ENCODE peak calls at places on chromosomes 11 and 22, in five cellular contexts. I is heart right ventricle; Y is choroid plexus epithelial cell; H is skeletal muscle cell; U is CD4-positive, CD25-positive, alpha-beta regulatory T cell. O is an unnamed sample.

GRCh38 chr11:102451041-102451692 is 1.4 kb downstream of the TMEM123 start:
- DNase-seq in U (no peak), H (no peak), I (no peak), Y (no peak), O (no peak)

GRCh38 chr11:111557425-111558111 is 17.0 kb downstream of the LAYN start:
- DNase-seq in H (peak; percentile 85), U (no peak), I (no peak), Y (peak; percentile 95), O (peak; percentile 100)

GRCh38 chr11:62627718-62628117 is 5.9 kb upstream of the B3GAT3 start:
- DNase-seq in I (no peak), U (no peak), Y (peak; percentile 37), H (no peak), O (no peak)

GRCh38 chr22:41092847-41093371 is 517 bp downstream of the EP300 start:
- DNase-seq in U (no peak), I (no peak), H (no peak), Y (peak; percentile 33), O (no peak)

GRCh38 chr11:8015753-8016239 is 28.7 kb downstream of the EIF3F start:
- DNase-seq in U (no peak), Y (peak; percentile 37), I (no peak), H (no peak), O (no peak)

GRCh38 chr11:77278595-77279506 is 22.6 kb downstream of the GDPD4 start:
- DNase-seq in U (no peak), Y (peak; percentile 18), I (no peak), H (no peak), O (no peak)

GRCh38 chr22:49871482-49871881 is 17.8 kb downstream of the ZBED4 start:
- DNase-seq in Y (peak; percentile 35), I (no peak), U (no peak), H (no peak), O (no peak)

GRCh38 chr11:118907051-118907748 is 18.5 kb downstream of the BCL9L start:
- DNase-seq in Y (peak; percentile 82), I (peak; percentile 89), U (peak; percentile 77), H (no peak), O (no peak)

GRCh38 chr11:35752115-35752514 is 89.5 kb downstream of the TRIM44 start:
- DNase-seq in Y (no peak), H (no peak), I (no peak), U (no peak), O (no peak)

GRCh38 chr22:47398491-47398890 is 636.0 kb downstream of the TBC1D22A start:
- DNase-seq in Y (no peak), I (no peak), H (no peak), U (no peak), O (no peak)

GRCh38 chr11:64918056-64918455 is 1.0 kb upstream of the ATG2A start:
- DNase-seq in I (no peak), U (no peak), Y (peak; percentile 84), H (peak; percentile 17), O (no peak)
- H3K4me3 ChIP-seq in I (peak overlapping the region; percentile 77), U (peak overlapping the region; percentile 77), Y (peak overlapping the region; percentile 50), H (peak overlapping the region; percentile 50), O (peak overlapping the region; percentile 29)

GRCh38 chr11:1425439-1425838 is 35.7 kb downstream of the BRSK2 start:
- DNase-seq in U (no peak), Y (no peak), I (no peak), H (no peak), O (no peak)
- H3K4me3 ChIP-seq in U (no peak overlapping the region), Y (no peak overlapping the region), I (no peak overlapping the region), H (no peak overlapping the region), O (no peak overlapping the region)

DNA sequence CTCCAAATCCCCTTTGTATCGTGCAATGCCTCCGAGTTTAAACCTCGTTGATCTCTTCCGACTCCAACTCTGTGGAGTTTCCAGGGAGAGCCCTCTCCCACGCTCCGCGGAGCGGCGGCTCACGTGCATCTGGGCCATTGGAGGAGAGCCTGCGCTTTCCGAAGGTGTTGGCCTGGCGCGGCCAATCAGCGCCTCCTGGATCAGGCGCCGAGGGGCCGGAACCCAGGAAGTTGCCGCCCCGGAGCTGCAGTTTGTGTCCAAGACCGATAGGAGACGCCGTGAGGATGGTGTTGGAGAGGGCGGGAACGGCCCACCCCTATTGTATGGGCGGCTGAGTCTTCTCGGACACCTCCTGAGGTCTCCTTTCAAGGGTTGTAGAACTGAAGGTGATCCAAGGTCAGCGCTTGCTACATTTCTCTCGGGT is 1.6 kb downstream of the ADAMTS15 start:
- DNase-seq in Y (peak; percentile 93), H (no peak), I (peak; percentile 85), U (no peak), O (no peak)
- H3K4me3 ChIP-seq in Y (peak overlapping the region; percentile 70), H (peak overlapping the region; percentile 56), I (peak overlapping the region; percentile 73), U (no peak overlapping the region), O (peak overlapping the region; percentile 56)

DNA sequence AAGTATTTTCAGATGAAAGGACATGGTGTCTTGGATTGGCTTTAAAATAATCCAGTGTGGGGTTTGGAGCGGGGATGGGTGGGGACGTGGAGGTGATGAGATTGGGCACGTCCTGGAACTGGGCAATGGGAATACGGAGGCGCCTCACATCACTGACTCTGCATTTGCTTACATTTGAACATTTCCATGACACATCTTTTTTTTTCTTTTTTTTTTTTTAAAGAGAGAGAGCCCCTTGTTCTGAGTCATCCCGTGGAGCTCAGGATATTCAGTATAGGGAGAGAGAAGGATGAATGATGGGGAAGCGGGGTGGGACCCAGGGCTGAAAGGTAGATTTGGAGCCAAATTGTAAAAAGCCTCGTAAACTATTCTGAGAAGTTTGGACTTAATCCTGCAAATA is 142.7 kb downstream of the FBXO7 start:
- DNase-seq in H (no peak), I (no peak), Y (peak; percentile 19), U (no peak), O (peak; percentile 46)
- H3K4me3 ChIP-seq in H (no peak overlapping the region), I (no peak overlapping the region), Y (no peak overlapping the region), U (no peak overlapping the region), O (no peak overlapping the region)

GRCh38 chr22:23566716-23567475 is 13.2 kb downstream of the IGLL1 start:
- DNase-seq in I (no peak), H (no peak), U (no peak), Y (no peak), O (no peak)
- H3K4me3 ChIP-seq in I (peak overlapping the region; percentile 42), H (peak overlapping the region; percentile 39), U (no peak overlapping the region), Y (no peak overlapping the region), O (no peak overlapping the region)

GRCh38 chr11:61325649-61326414 is 7.1 kb downstream of the DDB1 start:
- DNase-seq in H (no peak), Y (peak; percentile 87), I (no peak), U (no peak), O (no peak)
- H3K4me3 ChIP-seq in H (no peak overlapping the region), Y (no peak overlapping the region), I (no peak overlapping the region), U (no peak overlapping the region), O (no peak overlapping the region)

GRCh38 chr11:33935466-33935865 is 43.6 kb upstream of the LMO2 start:
- DNase-seq in Y (no peak), I (no peak), U (no peak), H (no peak), O (no peak)

GRCh38 chr11:33935005-33935404 is 43.1 kb upstream of the LMO2 start:
- DNase-seq in Y (no peak), U (no peak), I (no peak), H (no peak), O (no peak)

GRCh38 chr11:33936057-33936456 is 44.2 kb upstream of the LMO2 start:
- DNase-seq in H (no peak), U (no peak), I (no peak), Y (no peak), O (no peak)

GRCh38 chr11:33934450-33934849 is 42.6 kb upstream of the LMO2 start:
- DNase-seq in I (no peak), U (no peak), Y (no peak), H (no peak), O (no peak)

GRCh38 chr11:33936745-33937612 is 45.1 kb upstream of the LMO2 start:
- DNase-seq in U (no peak), Y (peak; percentile 57), I (peak; percentile 82), H (no peak), O (no peak)
- H3K4me3 ChIP-seq in U (no peak overlapping the region), Y (no peak overlapping the region), I (no peak overlapping the region), H (no peak overlapping the region), O (no peak overlapping the region)

GRCh38 chr22:29074276-29074625 is 1.4 kb downstream of the KREMEN1 start:
- DNase-seq in I (no peak), U (no peak), H (no peak), Y (no peak), O (no peak)
- H3K4me3 ChIP-seq in I (peak overlapping the region; percentile 78), U (no peak overlapping the region), H (peak overlapping the region; percentile 68), Y (peak overlapping the region; percentile 61), O (no peak overlapping the region)

O was measured in BJ.